ENCODE peak calls at places on chromosomes 1 and 21, in eight cellular contexts. One of them, this sample, is unnamed.

GRCh38 chr1:209675567-209676154 is 449 bp downstream of the G0S2 start:
- DNase-seq in NCI-H460: no peak
- DNase-seq in Peyer's patch: no peak
- DNase-seq in stimulated activated CD4-positive, alpha-beta T cell treated with anti-CD3 and anti-CD28 coated beads, Interleukin-4, amount 100 ng/mL, for 4 hours: no peak
- DNase-seq in ecto neural progenitor cell: peak
- DNase-seq in caudate nucleus: no peak
- DNase-seq in effector memory CD4-positive, alpha-beta T cell: no peak
- DNase-seq in NCI-H1417: peak
- DNase-seq in this sample: no peak

GRCh38 chr1:204191481-204191880 is 4.8 kb downstream of the KISS1 start:
- DNase-seq in NCI-H460: no peak
- DNase-seq in Peyer's patch: no peak
- DNase-seq in stimulated activated CD4-positive, alpha-beta T cell treated with anti-CD3 and anti-CD28 coated beads, Interleukin-4, amount 100 ng/mL, for 4 hours: no peak
- DNase-seq in ecto neural progenitor cell: no peak
- DNase-seq in caudate nucleus: no peak
- DNase-seq in effector memory CD4-positive, alpha-beta T cell: no peak
- DNase-seq in NCI-H1417: no peak
- DNase-seq in this sample: peak

GRCh38 chr1:8276173-8276914 is 41.6 kb upstream of the SLC45A1 start:
- DNase-seq in NCI-H460: no peak
- DNase-seq in Peyer's patch: no peak
- DNase-seq in stimulated activated CD4-positive, alpha-beta T cell treated with anti-CD3 and anti-CD28 coated beads, Interleukin-4, amount 100 ng/mL, for 4 hours: no peak
- DNase-seq in ecto neural progenitor cell: no peak
- DNase-seq in caudate nucleus: no peak
- DNase-seq in effector memory CD4-positive, alpha-beta T cell: no peak
- DNase-seq in NCI-H1417: no peak
- DNase-seq in this sample: no peak

GRCh38 chr21:46005081-46005480 is 23.5 kb downstream of the COL6A1 start:
- DNase-seq in NCI-H460: no peak
- DNase-seq in Peyer's patch: peak
- DNase-seq in stimulated activated CD4-positive, alpha-beta T cell treated with anti-CD3 and anti-CD28 coated beads, Interleukin-4, amount 100 ng/mL, for 4 hours: no peak
- DNase-seq in ecto neural progenitor cell: no peak
- DNase-seq in caudate nucleus: no peak
- DNase-seq in effector memory CD4-positive, alpha-beta T cell: no peak
- DNase-seq in NCI-H1417: no peak
- DNase-seq in this sample: peak

GRCh38 chr1:230823421-230823820 is 44.9 kb downstream of the C1orf198 start:
- DNase-seq in NCI-H460: no peak
- DNase-seq in Peyer's patch: no peak
- DNase-seq in stimulated activated CD4-positive, alpha-beta T cell treated with anti-CD3 and anti-CD28 coated beads, Interleukin-4, amount 100 ng/mL, for 4 hours: no peak
- DNase-seq in ecto neural progenitor cell: peak
- DNase-seq in caudate nucleus: no peak
- DNase-seq in effector memory CD4-positive, alpha-beta T cell: no peak
- DNase-seq in NCI-H1417: no peak
- DNase-seq in this sample: no peak

GRCh38 chr1:151574575-151575529 is 34.7 kb downstream of the TUFT1 start:
- DNase-seq in NCI-H460: peak
- DNase-seq in Peyer's patch: no peak
- DNase-seq in stimulated activated CD4-positive, alpha-beta T cell treated with anti-CD3 and anti-CD28 coated beads, Interleukin-4, amount 100 ng/mL, for 4 hours: no peak
- DNase-seq in ecto neural progenitor cell: no peak
- DNase-seq in caudate nucleus: no peak
- DNase-seq in effector memory CD4-positive, alpha-beta T cell: no peak
- DNase-seq in NCI-H1417: no peak
- DNase-seq in this sample: no peak

GRCh38 chr1:47437518-47438320 is at the start of gene FOXD2:
- DNase-seq in NCI-H460: peak
- DNase-seq in Peyer's patch: peak
- DNase-seq in stimulated activated CD4-positive, alpha-beta T cell treated with anti-CD3 and anti-CD28 coated beads, Interleukin-4, amount 100 ng/mL, for 4 hours: peak
- DNase-seq in ecto neural progenitor cell: peak
- DNase-seq in caudate nucleus: peak
- DNase-seq in effector memory CD4-positive, alpha-beta T cell: peak
- DNase-seq in NCI-H1417: peak
- DNase-seq in this sample: peak

GRCh38 chr21:36481639-36482038 is 1.7 kb upstream of the CLDN14 start:
- DNase-seq in NCI-H460: no peak
- DNase-seq in Peyer's patch: no peak
- DNase-seq in stimulated activated CD4-positive, alpha-beta T cell treated with anti-CD3 and anti-CD28 coated beads, Interleukin-4, amount 100 ng/mL, for 4 hours: no peak
- DNase-seq in ecto neural progenitor cell: no peak
- DNase-seq in caudate nucleus: no peak
- DNase-seq in effector memory CD4-positive, alpha-beta T cell: no peak
- DNase-seq in NCI-H1417: no peak
- DNase-seq in this sample: no peak

GRCh38 chr1:41390573-41390972 is 29.3 kb downstream of the FOXO6 start:
- DNase-seq in NCI-H460: no peak
- DNase-seq in Peyer's patch: no peak
- DNase-seq in stimulated activated CD4-positive, alpha-beta T cell treated with anti-CD3 and anti-CD28 coated beads, Interleukin-4, amount 100 ng/mL, for 4 hours: no peak
- DNase-seq in ecto neural progenitor cell: no peak
- DNase-seq in caudate nucleus: no peak
- DNase-seq in effector memory CD4-positive, alpha-beta T cell: no peak
- DNase-seq in NCI-H1417: no peak
- DNase-seq in this sample: no peak

GRCh38 chr1:212847549-212847948 is at the start of gene SPATA45:
- DNase-seq in NCI-H460: no peak
- DNase-seq in Peyer's patch: no peak
- DNase-seq in stimulated activated CD4-positive, alpha-beta T cell treated with anti-CD3 and anti-CD28 coated beads, Interleukin-4, amount 100 ng/mL, for 4 hours: no peak
- DNase-seq in ecto neural progenitor cell: no peak
- DNase-seq in caudate nucleus: no peak
- DNase-seq in effector memory CD4-positive, alpha-beta T cell: no peak
- DNase-seq in NCI-H1417: no peak
- DNase-seq in this sample: no peak

GRCh38 chr1:230149751-230150584 is 82.9 kb downstream of the GALNT2 start:
- DNase-seq in NCI-H460: no peak
- DNase-seq in Peyer's patch: peak
- DNase-seq in stimulated activated CD4-positive, alpha-beta T cell treated with anti-CD3 and anti-CD28 coated beads, Interleukin-4, amount 100 ng/mL, for 4 hours: no peak
- DNase-seq in ecto neural progenitor cell: no peak
- DNase-seq in caudate nucleus: no peak
- DNase-seq in effector memory CD4-positive, alpha-beta T cell: no peak
- DNase-seq in NCI-H1417: no peak
- DNase-seq in this sample: no peak

GRCh38 chr1:82387070-82387366 is 586.3 kb downstream of the ADGRL2 start:
- DNase-seq in NCI-H460: no peak
- DNase-seq in Peyer's patch: no peak
- DNase-seq in stimulated activated CD4-positive, alpha-beta T cell treated with anti-CD3 and anti-CD28 coated beads, Interleukin-4, amount 100 ng/mL, for 4 hours: no peak
- DNase-seq in ecto neural progenitor cell: no peak
- DNase-seq in caudate nucleus: no peak
- DNase-seq in effector memory CD4-positive, alpha-beta T cell: no peak
- DNase-seq in NCI-H1417: no peak
- DNase-seq in this sample: no peak

GRCh38 chr1:236495359-236496120 is 28.2 kb upstream of the LGALS8 start:
- DNase-seq in NCI-H460: no peak
- DNase-seq in Peyer's patch: no peak
- DNase-seq in stimulated activated CD4-positive, alpha-beta T cell treated with anti-CD3 and anti-CD28 coated beads, Interleukin-4, amount 100 ng/mL, for 4 hours: no peak
- DNase-seq in ecto neural progenitor cell: no peak
- DNase-seq in caudate nucleus: no peak
- DNase-seq in effector memory CD4-positive, alpha-beta T cell: no peak
- DNase-seq in NCI-H1417: peak
- DNase-seq in this sample: no peak

GRCh38 chr1:9922342-9922741 is 12.3 kb upstream of the CTNNBIP1 start:
- DNase-seq in NCI-H460: no peak
- DNase-seq in Peyer's patch: no peak
- DNase-seq in stimulated activated CD4-positive, alpha-beta T cell treated with anti-CD3 and anti-CD28 coated beads, Interleukin-4, amount 100 ng/mL, for 4 hours: no peak
- DNase-seq in ecto neural progenitor cell: no peak
- DNase-seq in caudate nucleus: no peak
- DNase-seq in effector memory CD4-positive, alpha-beta T cell: no peak
- DNase-seq in NCI-H1417: peak
- DNase-seq in this sample: no peak

GRCh38 chr1:240732390-240732789 is 120.4 kb upstream of the GREM2 start:
- DNase-seq in NCI-H460: peak
- DNase-seq in Peyer's patch: no peak
- DNase-seq in stimulated activated CD4-positive, alpha-beta T cell treated with anti-CD3 and anti-CD28 coated beads, Interleukin-4, amount 100 ng/mL, for 4 hours: no peak
- DNase-seq in ecto neural progenitor cell: no peak
- DNase-seq in caudate nucleus: no peak
- DNase-seq in effector memory CD4-positive, alpha-beta T cell: no peak
- DNase-seq in NCI-H1417: peak
- DNase-seq in this sample: no peak

GRCh38 chr1:170445096-170445495 is 86.9 kb upstream of the GORAB start:
- DNase-seq in NCI-H460: no peak
- DNase-seq in Peyer's patch: no peak
- DNase-seq in stimulated activated CD4-positive, alpha-beta T cell treated with anti-CD3 and anti-CD28 coated beads, Interleukin-4, amount 100 ng/mL, for 4 hours: no peak
- DNase-seq in ecto neural progenitor cell: no peak
- DNase-seq in caudate nucleus: no peak
- DNase-seq in effector memory CD4-positive, alpha-beta T cell: no peak
- DNase-seq in NCI-H1417: no peak
- DNase-seq in this sample: no peak

GRCh38 chr1:71135571-71135970 is 54.7 kb upstream of the ZRANB2 start:
- DNase-seq in NCI-H460: no peak
- DNase-seq in Peyer's patch: no peak
- DNase-seq in stimulated activated CD4-positive, alpha-beta T cell treated with anti-CD3 and anti-CD28 coated beads, Interleukin-4, amount 100 ng/mL, for 4 hours: no peak
- DNase-seq in ecto neural progenitor cell: no peak
- DNase-seq in caudate nucleus: no peak
- DNase-seq in effector memory CD4-positive, alpha-beta T cell: no peak
- DNase-seq in NCI-H1417: no peak
- DNase-seq in this sample: no peak

GRCh38 chr1:205247130-205247921 is 19.6 kb downstream of the TMCC2 start:
- DNase-seq in NCI-H460: no peak
- DNase-seq in Peyer's patch: no peak
- DNase-seq in stimulated activated CD4-positive, alpha-beta T cell treated with anti-CD3 and anti-CD28 coated beads, Interleukin-4, amount 100 ng/mL, for 4 hours: no peak
- DNase-seq in ecto neural progenitor cell: no peak
- DNase-seq in caudate nucleus: peak
- DNase-seq in effector memory CD4-positive, alpha-beta T cell: no peak
- DNase-seq in NCI-H1417: peak
- DNase-seq in this sample: no peak

GRCh38 chr21:20024727-20025126 is 973.5 kb upstream of the NCAM2 start:
- DNase-seq in NCI-H460: no peak
- DNase-seq in Peyer's patch: no peak
- DNase-seq in stimulated activated CD4-positive, alpha-beta T cell treated with anti-CD3 and anti-CD28 coated beads, Interleukin-4, amount 100 ng/mL, for 4 hours: no peak
- DNase-seq in ecto neural progenitor cell: no peak
- DNase-seq in caudate nucleus: no peak
- DNase-seq in effector memory CD4-positive, alpha-beta T cell: no peak
- DNase-seq in NCI-H1417: no peak
- DNase-seq in this sample: no peak

GRCh38 chr1:10033359-10033845 is 644 bp downstream of the UBE4B start:
- DNase-seq in NCI-H460: no peak
- DNase-seq in Peyer's patch: no peak
- DNase-seq in stimulated activated CD4-positive, alpha-beta T cell treated with anti-CD3 and anti-CD28 coated beads, Interleukin-4, amount 100 ng/mL, for 4 hours: no peak
- DNase-seq in ecto neural progenitor cell: no peak
- DNase-seq in caudate nucleus: no peak
- DNase-seq in effector memory CD4-positive, alpha-beta T cell: no peak
- DNase-seq in NCI-H1417: peak
- DNase-seq in this sample: peak

GRCh38 chr1:65297686-65298085 is 11.7 kb upstream of the DNAJC6 start:
- DNase-seq in NCI-H460: no peak
- DNase-seq in Peyer's patch: no peak
- DNase-seq in stimulated activated CD4-positive, alpha-beta T cell treated with anti-CD3 and anti-CD28 coated beads, Interleukin-4, amount 100 ng/mL, for 4 hours: no peak
- DNase-seq in ecto neural progenitor cell: no peak
- DNase-seq in caudate nucleus: no peak
- DNase-seq in effector memory CD4-positive, alpha-beta T cell: no peak
- DNase-seq in NCI-H1417: no peak
- DNase-seq in this sample: no peak

GRCh38 chr1:24793762-24794161 is 48.5 kb downstream of the CLIC4 start:
- DNase-seq in NCI-H460: peak
- DNase-seq in Peyer's patch: no peak
- DNase-seq in stimulated activated CD4-positive, alpha-beta T cell treated with anti-CD3 and anti-CD28 coated beads, Interleukin-4, amount 100 ng/mL, for 4 hours: no peak
- DNase-seq in ecto neural progenitor cell: no peak
- DNase-seq in caudate nucleus: no peak
- DNase-seq in effector memory CD4-positive, alpha-beta T cell: no peak
- DNase-seq in NCI-H1417: no peak
- DNase-seq in this sample: no peak

GRCh38 chr1:25847929-25848328 is 11.3 kb downstream of the AUNIP start:
- DNase-seq in NCI-H460: no peak
- DNase-seq in Peyer's patch: no peak
- DNase-seq in stimulated activated CD4-positive, alpha-beta T cell treated with anti-CD3 and anti-CD28 coated beads, Interleukin-4, amount 100 ng/mL, for 4 hours: no peak
- DNase-seq in ecto neural progenitor cell: no peak
- DNase-seq in caudate nucleus: no peak
- DNase-seq in effector memory CD4-positive, alpha-beta T cell: no peak
- DNase-seq in NCI-H1417: no peak
- DNase-seq in this sample: no peak

GRCh38 chr1:210394281-210394798 is 65.6 kb downstream of the HHAT start:
- DNase-seq in NCI-H460: no peak
- DNase-seq in Peyer's patch: no peak
- DNase-seq in stimulated activated CD4-positive, alpha-beta T cell treated with anti-CD3 and anti-CD28 coated beads, Interleukin-4, amount 100 ng/mL, for 4 hours: no peak
- DNase-seq in ecto neural progenitor cell: no peak
- DNase-seq in caudate nucleus: no peak
- DNase-seq in effector memory CD4-positive, alpha-beta T cell: no peak
- DNase-seq in NCI-H1417: no peak
- DNase-seq in this sample: no peak

GRCh38 chr1:203201516-203202205 is 15.2 kb upstream of the CHI3L1 start:
- DNase-seq in NCI-H460: no peak
- DNase-seq in Peyer's patch: no peak
- DNase-seq in stimulated activated CD4-positive, alpha-beta T cell treated with anti-CD3 and anti-CD28 coated beads, Interleukin-4, amount 100 ng/mL, for 4 hours: no peak
- DNase-seq in ecto neural progenitor cell: no peak
- DNase-seq in caudate nucleus: no peak
- DNase-seq in effector memory CD4-positive, alpha-beta T cell: no peak
- DNase-seq in NCI-H1417: no peak
- DNase-seq in this sample: no peak

GRCh38 chr1:119531606-119532323 is 24.8 kb downstream of the HSD3B1 start:
- DNase-seq in NCI-H460: no peak
- DNase-seq in Peyer's patch: no peak
- DNase-seq in stimulated activated CD4-positive, alpha-beta T cell treated with anti-CD3 and anti-CD28 coated beads, Interleukin-4, amount 100 ng/mL, for 4 hours: no peak
- DNase-seq in ecto neural progenitor cell: no peak
- DNase-seq in caudate nucleus: no peak
- DNase-seq in effector memory CD4-positive, alpha-beta T cell: no peak
- DNase-seq in NCI-H1417: no peak
- DNase-seq in this sample: no peak

GRCh38 chr1:17437260-17438175 is 2.0 kb downstream of the RCC2 start:
- DNase-seq in NCI-H460: peak
- DNase-seq in Peyer's patch: peak
- DNase-seq in stimulated activated CD4-positive, alpha-beta T cell treated with anti-CD3 and anti-CD28 coated beads, Interleukin-4, amount 100 ng/mL, for 4 hours: peak
- DNase-seq in ecto neural progenitor cell: peak
- DNase-seq in caudate nucleus: no peak
- DNase-seq in effector memory CD4-positive, alpha-beta T cell: peak
- DNase-seq in NCI-H1417: peak
- DNase-seq in this sample: peak

GRCh38 chr1:230071316-230071715 is 4.3 kb downstream of the GALNT2 start:
- DNase-seq in NCI-H460: no peak
- DNase-seq in Peyer's patch: no peak
- DNase-seq in stimulated activated CD4-positive, alpha-beta T cell treated with anti-CD3 and anti-CD28 coated beads, Interleukin-4, amount 100 ng/mL, for 4 hours: no peak
- DNase-seq in ecto neural progenitor cell: no peak
- DNase-seq in caudate nucleus: no peak
- DNase-seq in effector memory CD4-positive, alpha-beta T cell: no peak
- DNase-seq in NCI-H1417: no peak
- DNase-seq in this sample: no peak

GRCh38 chr21:36538761-36539160 is 58.8 kb upstream of the CLDN14 start:
- DNase-seq in NCI-H460: no peak
- DNase-seq in Peyer's patch: no peak
- DNase-seq in stimulated activated CD4-positive, alpha-beta T cell treated with anti-CD3 and anti-CD28 coated beads, Interleukin-4, amount 100 ng/mL, for 4 hours: no peak
- DNase-seq in ecto neural progenitor cell: no peak
- DNase-seq in caudate nucleus: no peak
- DNase-seq in effector memory CD4-positive, alpha-beta T cell: no peak
- DNase-seq in NCI-H1417: no peak
- DNase-seq in this sample: no peak

GRCh38 chr1:8871539-8871935 is 6.9 kb downstream of the ENO1 start:
- DNase-seq in NCI-H460: no peak
- DNase-seq in Peyer's patch: no peak
- DNase-seq in stimulated activated CD4-positive, alpha-beta T cell treated with anti-CD3 and anti-CD28 coated beads, Interleukin-4, amount 100 ng/mL, for 4 hours: no peak
- DNase-seq in ecto neural progenitor cell: no peak
- DNase-seq in caudate nucleus: no peak
- DNase-seq in effector memory CD4-positive, alpha-beta T cell: no peak
- DNase-seq in NCI-H1417: peak
- DNase-seq in this sample: peak

GRCh38 chr1:173469656-173470055 is 7.5 kb upstream of the PRDX6 start:
- DNase-seq in NCI-H460: no peak
- DNase-seq in Peyer's patch: no peak
- DNase-seq in stimulated activated CD4-positive, alpha-beta T cell treated with anti-CD3 and anti-CD28 coated beads, Interleukin-4, amount 100 ng/mL, for 4 hours: no peak
- DNase-seq in ecto neural progenitor cell: no peak
- DNase-seq in caudate nucleus: no peak
- DNase-seq in effector memory CD4-positive, alpha-beta T cell: no peak
- DNase-seq in NCI-H1417: no peak
- DNase-seq in this sample: peak

GRCh38 chr1:216325946-216326345 is 97.3 kb downstream of the USH2A start:
- DNase-seq in NCI-H460: no peak
- DNase-seq in Peyer's patch: no peak
- DNase-seq in stimulated activated CD4-positive, alpha-beta T cell treated with anti-CD3 and anti-CD28 coated beads, Interleukin-4, amount 100 ng/mL, for 4 hours: no peak
- DNase-seq in ecto neural progenitor cell: no peak
- DNase-seq in caudate nucleus: no peak
- DNase-seq in effector memory CD4-positive, alpha-beta T cell: no peak
- DNase-seq in NCI-H1417: no peak
- DNase-seq in this sample: no peak

GRCh38 chr1:174837386-174837785 is 162.4 kb upstream of the CACYBP start:
- DNase-seq in NCI-H460: no peak
- DNase-seq in Peyer's patch: no peak
- DNase-seq in stimulated activated CD4-positive, alpha-beta T cell treated with anti-CD3 and anti-CD28 coated beads, Interleukin-4, amount 100 ng/mL, for 4 hours: no peak
- DNase-seq in ecto neural progenitor cell: no peak
- DNase-seq in caudate nucleus: no peak
- DNase-seq in effector memory CD4-positive, alpha-beta T cell: no peak
- DNase-seq in NCI-H1417: no peak
- DNase-seq in this sample: no peak

GRCh38 chr1:88462481-88463261 is 221.4 kb upstream of the PKN2 start:
- DNase-seq in NCI-H460: no peak
- DNase-seq in Peyer's patch: no peak
- DNase-seq in stimulated activated CD4-positive, alpha-beta T cell treated with anti-CD3 and anti-CD28 coated beads, Interleukin-4, amount 100 ng/mL, for 4 hours: no peak
- DNase-seq in ecto neural progenitor cell: peak
- DNase-seq in caudate nucleus: no peak
- DNase-seq in effector memory CD4-positive, alpha-beta T cell: no peak
- DNase-seq in NCI-H1417: peak
- DNase-seq in this sample: peak